ENCODE peak calls at places on chromosomes 13 and 19, in five cellular contexts. H is naive thymus-derived CD8-positive, alpha-beta T cell; X is activated T-helper 1 cell treated with Interleukin-2 at 50 U/mL for 16 hours; D is GM13977; R is HT-29. J is an unnamed sample.

GRCh38 chr13:113534236-113534860 is 43.8 kb upstream of the DCUN1D2 start:
- DNase-seq in H (no peak), X (no peak), D (no peak), R (peak; percentile 26), J (no peak)

GRCh38 chr13:42660367-42660965 is 86.5 kb downstream of the TNFSF11 start:
- DNase-seq in H (no peak), X (no peak), D (no peak), R (peak; percentile 17), J (no peak)

GRCh38 chr19:10718205-10719196 is 622 bp downstream of the DNM2 start:
- DNase-seq in H (no peak), X (peak; percentile 41), D (peak; percentile 64), R (peak; percentile 27), J (peak; percentile 54)

GRCh38 chr13:73684286-73684685 is 449.9 kb downstream of the KLF12 start:
- DNase-seq in H (no peak), X (no peak), D (no peak), R (peak; percentile 63), J (no peak)

GRCh38 chr13:28306325-28306724 is 168.0 kb downstream of the PAN3 start:
- DNase-seq in H (no peak), X (no peak), D (no peak), R (no peak), J (no peak)

GRCh38 chr13:80862466-80862865 is 521.5 kb upstream of the SPRY2 start:
- DNase-seq in H (no peak), X (no peak), D (no peak), R (no peak), J (no peak)

GRCh38 chr19:33406521-33407139 is 33.1 kb downstream of the CEBPG start:
- DNase-seq in H (peak; percentile 45), X (peak; percentile 58), D (peak; percentile 92), R (peak; percentile 90), J (peak; percentile 63)

GRCh38 chr19:45091031-45091918 is 1.7 kb upstream of the PPP1R37 start:
- DNase-seq in H (peak; percentile 88), X (peak; percentile 94), D (peak; percentile 89), R (peak; percentile 100), J (peak; percentile 96)

GRCh38 chr19:14972676-14973075 is 7.0 kb downstream of the SLC1A6 start:
- DNase-seq in H (no peak), X (no peak), D (no peak), R (no peak), J (no peak)

GRCh38 chr13:30881191-30881651 is 24.9 kb upstream of the MEDAG start:
- DNase-seq in H (no peak), X (no peak), D (no peak), R (no peak), J (no peak)

GRCh38 chr13:92602560-92602959 is 624.0 kb upstream of the GPC6 start:
- DNase-seq in H (no peak), X (no peak), D (no peak), R (no peak), J (no peak)

GRCh38 chr19:42028304-42029216 is 34.5 kb upstream of the ATP1A3 start:
- DNase-seq in H (no peak), X (no peak), D (no peak), R (peak; percentile 39), J (peak; percentile 6)

GRCh38 chr13:51501592-51502205 is 48.9 kb upstream of the INTS6 start:
- DNase-seq in H (no peak), X (no peak), D (no peak), R (no peak), J (no peak)

GRCh38 chr19:32269831-32270230 is 75.6 kb upstream of the ZNF507 start:
- DNase-seq in H (no peak), X (no peak), D (no peak), R (no peak), J (no peak)

GRCh38 chr19:12052571-12053169 is at the start of gene ZNF878:
- DNase-seq in H (peak; percentile 30), X (no peak), D (peak; percentile 86), R (peak; percentile 63), J (peak; percentile 53)

GRCh38 chr19:29775575-29775900 is 36.3 kb upstream of the CCNE1 start:
- DNase-seq in H (no peak), X (no peak), D (no peak), R (no peak), J (no peak)

GRCh38 chr19:13689050-13689449 is 75.3 kb upstream of the MRI1 start:
- DNase-seq in H (no peak), X (no peak), D (peak; percentile 27), R (peak; percentile 35), J (no peak)

GRCh38 chr19:17797397-17798201 is 2.7 kb downstream of the B3GNT3 start:
- DNase-seq in H (no peak), X (no peak), D (no peak), R (peak; percentile 82), J (no peak)

GRCh38 chr13:32988588-32989256 is 27.5 kb upstream of the KL start:
- DNase-seq in H (no peak), X (no peak), D (peak; percentile 17), R (no peak), J (no peak)

GRCh38 chr13:40668335-40668734 is 1.9 kb upstream of the FOXO1 start:
- DNase-seq in H (peak; percentile 29), X (peak; percentile 3), D (peak; percentile 77), R (peak; percentile 49), J (peak; percentile 62)

GRCh38 chr19:33518541-33518940 is 3.0 kb downstream of the PEPD start:
- DNase-seq in H (no peak), X (no peak), D (no peak), R (no peak), J (no peak)

GRCh38 chr13:43872181-43872580 is 7.4 kb downstream of the CCDC122 start:
- DNase-seq in H (no peak), X (no peak), D (no peak), R (no peak), J (no peak)

GRCh38 chr19:6044056-6044805 is 66.1 kb downstream of the RFX2 start:
- DNase-seq in H (no peak), X (no peak), D (no peak), R (no peak), J (no peak)

GRCh38 chr13:94384217-94384905 is 95.1 kb downstream of the DCT start:
- DNase-seq in H (no peak), X (no peak), D (no peak), R (no peak), J (no peak)

GRCh38 chr13:33869005-33869404 is 51.1 kb downstream of the RFC3 start:
- DNase-seq in H (no peak), X (no peak), D (no peak), R (no peak), J (no peak)

GRCh38 chr13:51778407-51778806 is 25.6 kb downstream of the DHRS12 start:
- DNase-seq in H (no peak), X (no peak), D (no peak), R (no peak), J (no peak)

GRCh38 chr13:80340643-80341097 is 256 bp downstream of the SPRY2 start:
- DNase-seq in H (no peak), X (no peak), D (no peak), R (peak; percentile 71), J (no peak)

GRCh38 chr13:105820415-105820814 is 715.0 kb downstream of the EFNB2 start:
- DNase-seq in H (no peak), X (no peak), D (no peak), R (no peak), J (no peak)

GRCh38 chr13:37701306-37701705 is 102.7 kb upstream of the POSTN start:
- DNase-seq in H (no peak), X (no peak), D (no peak), R (no peak), J (no peak)

GRCh38 chr19:35569281-35569781 is 5.9 kb upstream of the ATP4A start:
- DNase-seq in H (no peak), X (no peak), D (no peak), R (no peak), J (no peak)

GRCh38 chr13:44052843-44053607 is 173.3 kb downstream of the LACC1 start:
- DNase-seq in H (no peak), X (no peak), D (no peak), R (no peak), J (no peak)

GRCh38 chr19:39083983-39084731 is at the start of gene ACP7:
- DNase-seq in H (no peak), X (no peak), D (peak; percentile 36), R (no peak), J (peak; percentile 14)